ENCODE peak calls at places on chromosomes 4 and X, in nine cellular contexts. One of them, this sample, is unnamed.

GRCh38 chr4:89242864-89243740 is 64.5 kb downstream of the GPRIN3 start:
- DNase-seq in lower leg skin: no peak
- DNase-seq in M059J: no peak
- DNase-seq in retina: no peak
- DNase-seq in OCI-M1: peak; percentile 5
- DNase-seq in heart left ventricle: no peak
- DNase-seq in nephron progenitor cell: no peak
- DNase-seq in GM23338: peak; percentile 19
- DNase-seq in skeletal muscle cell: no peak
- DNase-seq in this sample: no peak

GRCh38 chrX:3699841-3700381 is 13.5 kb downstream of the PRKX start:
- DNase-seq in lower leg skin: no peak
- DNase-seq in M059J: no peak
- DNase-seq in retina: no peak
- DNase-seq in OCI-M1: peak; percentile 79
- DNase-seq in heart left ventricle: no peak
- DNase-seq in nephron progenitor cell: no peak
- DNase-seq in GM23338: no peak
- DNase-seq in skeletal muscle cell: no peak
- DNase-seq in this sample: no peak

GRCh38 chr4:141890279-141890678 is 253.9 kb downstream of the IL15 start:
- DNase-seq in lower leg skin: no peak
- DNase-seq in M059J: no peak
- DNase-seq in retina: no peak
- DNase-seq in OCI-M1: peak; percentile 87
- DNase-seq in heart left ventricle: no peak
- DNase-seq in nephron progenitor cell: no peak
- DNase-seq in GM23338: no peak
- DNase-seq in skeletal muscle cell: no peak
- DNase-seq in this sample: no peak

GRCh38 chrX:153533041-153533565 is 15.7 kb downstream of the ATP2B3 start:
- DNase-seq in lower leg skin: no peak
- DNase-seq in M059J: peak; percentile 29
- DNase-seq in retina: no peak
- DNase-seq in OCI-M1: no peak
- DNase-seq in heart left ventricle: no peak
- DNase-seq in nephron progenitor cell: no peak
- DNase-seq in GM23338: no peak
- DNase-seq in skeletal muscle cell: no peak
- DNase-seq in this sample: no peak

GRCh38 chr4:111231281-111231680 is 608.4 kb upstream of the PITX2 start:
- DNase-seq in lower leg skin: no peak
- DNase-seq in M059J: peak; percentile 61
- DNase-seq in retina: no peak
- DNase-seq in OCI-M1: no peak
- DNase-seq in heart left ventricle: no peak
- DNase-seq in nephron progenitor cell: no peak
- DNase-seq in GM23338: no peak
- DNase-seq in skeletal muscle cell: no peak
- DNase-seq in this sample: no peak

GRCh38 chr4:1903035-1903434 is 31.8 kb downstream of the NSD2 start:
- DNase-seq in lower leg skin: no peak
- DNase-seq in M059J: no peak
- DNase-seq in retina: no peak
- DNase-seq in OCI-M1: no peak
- DNase-seq in heart left ventricle: no peak
- DNase-seq in nephron progenitor cell: no peak
- DNase-seq in GM23338: no peak
- DNase-seq in skeletal muscle cell: no peak
- DNase-seq in this sample: no peak

GRCh38 chrX:96761566-96761965 is 76.9 kb downstream of the DIAPH2 start:
- DNase-seq in lower leg skin: no peak
- DNase-seq in M059J: no peak
- DNase-seq in retina: no peak
- DNase-seq in OCI-M1: no peak
- DNase-seq in heart left ventricle: no peak
- DNase-seq in nephron progenitor cell: no peak
- DNase-seq in GM23338: no peak
- DNase-seq in skeletal muscle cell: no peak
- DNase-seq in this sample: no peak

GRCh38 chr4:176387571-176387970 is 67.8 kb downstream of the SPCS3 start:
- DNase-seq in lower leg skin: no peak
- DNase-seq in M059J: peak; percentile 26
- DNase-seq in retina: no peak
- DNase-seq in OCI-M1: no peak
- DNase-seq in heart left ventricle: no peak
- DNase-seq in nephron progenitor cell: no peak
- DNase-seq in GM23338: no peak
- DNase-seq in skeletal muscle cell: peak; percentile 89
- DNase-seq in this sample: no peak

GRCh38 chrX:130106071-130106470 is 4.2 kb downstream of the ELF4 start:
- DNase-seq in lower leg skin: no peak
- DNase-seq in M059J: peak; percentile 52
- DNase-seq in retina: no peak
- DNase-seq in OCI-M1: no peak
- DNase-seq in heart left ventricle: no peak
- DNase-seq in nephron progenitor cell: no peak
- DNase-seq in GM23338: no peak
- DNase-seq in skeletal muscle cell: no peak
- DNase-seq in this sample: no peak

GRCh38 chrX:13069771-13070410 is 25.5 kb upstream of the FAM9C start:
- DNase-seq in lower leg skin: no peak
- DNase-seq in M059J: peak; percentile 27
- DNase-seq in retina: no peak
- DNase-seq in OCI-M1: no peak
- DNase-seq in heart left ventricle: no peak
- DNase-seq in nephron progenitor cell: no peak
- DNase-seq in GM23338: no peak
- DNase-seq in skeletal muscle cell: no peak
- DNase-seq in this sample: no peak

GRCh38 chr4:27861381-27861787 is 1000.7 kb downstream of the STIM2 start:
- DNase-seq in lower leg skin: no peak
- DNase-seq in M059J: peak; percentile 40
- DNase-seq in retina: peak; percentile 2
- DNase-seq in OCI-M1: peak; percentile 53
- DNase-seq in heart left ventricle: no peak
- DNase-seq in nephron progenitor cell: peak; percentile 31
- DNase-seq in GM23338: peak; percentile 89
- DNase-seq in skeletal muscle cell: peak; percentile 29
- DNase-seq in this sample: peak; percentile 4

GRCh38 chrX:9465380-9466114 is 689 bp downstream of the TBL1X start:
- DNase-seq in lower leg skin: no peak
- DNase-seq in M059J: peak; percentile 16
- DNase-seq in retina: peak; percentile 64
- DNase-seq in OCI-M1: peak; percentile 28
- DNase-seq in heart left ventricle: peak; percentile 30
- DNase-seq in nephron progenitor cell: peak; percentile 29
- DNase-seq in GM23338: peak; percentile 40
- DNase-seq in skeletal muscle cell: no peak
- DNase-seq in this sample: peak; percentile 31

GRCh38 chrX:40146471-40147398 is 49.0 kb upstream of the BCOR start:
- DNase-seq in lower leg skin: no peak
- DNase-seq in M059J: peak; percentile 62
- DNase-seq in retina: peak; percentile 65
- DNase-seq in OCI-M1: no peak
- DNase-seq in heart left ventricle: peak; percentile 51
- DNase-seq in nephron progenitor cell: peak; percentile 81
- DNase-seq in GM23338: peak; percentile 62
- DNase-seq in skeletal muscle cell: no peak
- DNase-seq in this sample: no peak

GRCh38 chr4:8607603-8608481 is 15.3 kb downstream of the CPZ start:
- DNase-seq in lower leg skin: no peak
- DNase-seq in M059J: no peak
- DNase-seq in retina: peak; percentile 93
- DNase-seq in OCI-M1: peak; percentile 39
- DNase-seq in heart left ventricle: no peak
- DNase-seq in nephron progenitor cell: peak; percentile 97
- DNase-seq in GM23338: peak; percentile 88
- DNase-seq in skeletal muscle cell: no peak
- DNase-seq in this sample: peak; percentile 85

GRCh38 chrX:154546354-154547244 is at the start of gene G6PD:
- DNase-seq in lower leg skin: no peak
- DNase-seq in M059J: peak; percentile 74
- DNase-seq in retina: peak; percentile 55
- DNase-seq in OCI-M1: peak; percentile 90
- DNase-seq in heart left ventricle: peak; percentile 76
- DNase-seq in nephron progenitor cell: peak; percentile 78
- DNase-seq in GM23338: peak; percentile 72
- DNase-seq in skeletal muscle cell: no peak
- DNase-seq in this sample: peak; percentile 96